ENCODE peak calls at places on chromosomes 3 and 15, in six cellular contexts. S is neural progenitor cell, R is neuronal stem cell, Q is IMR-90, G is mesenchymal stem cell, F is fibroblast of lung. Z is an unnamed sample.

GRCh38 chr15:55420171-55420871 is 12.0 kb downstream of the PIERCE2 start:
- DNase-seq in S (no peak), R (no peak), Q (no peak), G (no peak), F (no peak), Z (no peak)

GRCh38 chr3:108437439-108437838 is 73.0 kb downstream of the MYH15 start:
- DNase-seq in S (no peak), R (no peak), Q (no peak), G (no peak), F (no peak), Z (no peak)

GRCh38 chr3:182533394-182533793 is 259.9 kb upstream of the ATP11B start:
- DNase-seq in S (no peak), R (no peak), Q (no peak), G (no peak), F (no peak), Z (peak)

GRCh38 chr3:181730934-181731333 is 19.2 kb downstream of the SOX2 start:
- DNase-seq in S (no peak), R (no peak), Q (no peak), G (no peak), F (no peak), Z (no peak)

GRCh38 chr3:123130079-123130726 is 63.4 kb downstream of the PDIA5 start:
- DNase-seq in S (no peak), R (no peak), Q (no peak), G (no peak), F (no peak), Z (no peak)

GRCh38 chr3:62149962-62150361 is 223.4 kb downstream of the FEZF2 start:
- DNase-seq in S (no peak), R (no peak), Q (peak), G (peak), F (peak), Z (no peak)

GRCh38 chr3:179146911-179147570 is 1.1 kb upstream of the PIK3CA start:
- DNase-seq in S (peak), R (peak), Q (peak), G (peak), F (peak), Z (peak)

GRCh38 chr3:4417449-4417848 is 49.6 kb downstream of the SUMF1 start:
- DNase-seq in S (no peak), R (no peak), Q (peak), G (no peak), F (peak), Z (no peak)

GRCh38 chr15:91548588-91548987 is 304.9 kb upstream of the SLCO3A1 start:
- DNase-seq in S (no peak), R (no peak), Q (peak), G (no peak), F (peak), Z (no peak)

GRCh38 chr3:86923071-86923476 is 67.9 kb downstream of the VGLL3 start:
- DNase-seq in S (no peak), R (no peak), Q (peak), G (peak), F (peak), Z (no peak)

GRCh38 chr15:64009798-64010241 is 36.5 kb downstream of the DAPK2 start:
- DNase-seq in S (no peak), R (no peak), Q (peak), G (no peak), F (no peak), Z (no peak)

GRCh38 chr15:64013179-64014043 is 32.9 kb downstream of the DAPK2 start:
- DNase-seq in S (peak), R (no peak), Q (no peak), G (peak), F (no peak), Z (no peak)

GRCh38 chr15:64009241-64009640 is 37.0 kb downstream of the DAPK2 start:
- DNase-seq in S (no peak), R (no peak), Q (no peak), G (no peak), F (no peak), Z (no peak)

GRCh38 chr15:64008177-64008576 is 38.1 kb downstream of the DAPK2 start:
- DNase-seq in S (no peak), R (no peak), Q (no peak), G (no peak), F (no peak), Z (no peak)

GRCh38 chr15:64010719-64011118 is 35.6 kb downstream of the DAPK2 start:
- DNase-seq in S (no peak), R (no peak), Q (peak), G (peak), F (peak), Z (peak)
- H2AFZ ChIP-seq in S (no peak), R (no peak), Q (peak), G (no peak), F (no peak), Z (no peak)

DNA sequence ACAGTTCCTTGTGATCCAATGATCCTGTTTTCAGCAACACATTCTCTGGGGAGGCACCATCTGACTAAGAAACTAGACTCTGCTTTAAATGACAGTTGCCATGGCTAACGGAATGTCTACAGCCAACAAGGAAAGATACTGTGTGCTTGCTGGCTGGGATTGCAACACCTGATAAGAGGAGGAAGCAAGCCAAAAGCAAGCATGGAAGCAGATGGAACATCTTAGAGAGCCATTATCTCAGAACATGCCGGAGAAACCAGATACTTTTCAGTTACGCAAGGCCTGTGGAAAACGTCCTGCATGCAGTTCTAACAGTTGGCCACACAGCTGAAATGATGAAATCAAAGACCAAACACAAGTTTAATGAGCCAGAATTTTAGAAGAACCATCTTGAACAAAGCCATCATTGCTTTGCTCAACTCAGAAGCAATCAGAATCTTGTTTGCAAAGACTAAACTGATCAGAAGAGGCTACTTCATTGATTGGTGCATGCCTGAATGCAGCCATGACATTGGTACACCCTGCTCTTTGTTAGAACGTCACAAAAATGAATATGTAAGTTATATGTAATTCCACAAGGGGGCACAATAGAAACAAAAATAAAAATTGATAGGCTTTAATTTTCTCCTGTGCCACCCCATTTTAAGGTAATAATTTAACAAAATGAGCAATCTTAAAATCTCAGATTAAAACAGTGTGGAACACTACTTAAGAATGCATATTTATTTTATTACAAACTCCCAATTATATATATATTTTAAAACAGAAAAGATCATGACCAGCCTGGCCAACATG is 50.8 kb downstream of the GXYLT2 start:
- DNase-seq in S (peak), R (peak), Q (peak), G (peak), F (peak), Z (peak)
- H2AFZ ChIP-seq in S (peak), R (peak), Q (peak), G (no peak), F (peak), Z (no peak)

DNA sequence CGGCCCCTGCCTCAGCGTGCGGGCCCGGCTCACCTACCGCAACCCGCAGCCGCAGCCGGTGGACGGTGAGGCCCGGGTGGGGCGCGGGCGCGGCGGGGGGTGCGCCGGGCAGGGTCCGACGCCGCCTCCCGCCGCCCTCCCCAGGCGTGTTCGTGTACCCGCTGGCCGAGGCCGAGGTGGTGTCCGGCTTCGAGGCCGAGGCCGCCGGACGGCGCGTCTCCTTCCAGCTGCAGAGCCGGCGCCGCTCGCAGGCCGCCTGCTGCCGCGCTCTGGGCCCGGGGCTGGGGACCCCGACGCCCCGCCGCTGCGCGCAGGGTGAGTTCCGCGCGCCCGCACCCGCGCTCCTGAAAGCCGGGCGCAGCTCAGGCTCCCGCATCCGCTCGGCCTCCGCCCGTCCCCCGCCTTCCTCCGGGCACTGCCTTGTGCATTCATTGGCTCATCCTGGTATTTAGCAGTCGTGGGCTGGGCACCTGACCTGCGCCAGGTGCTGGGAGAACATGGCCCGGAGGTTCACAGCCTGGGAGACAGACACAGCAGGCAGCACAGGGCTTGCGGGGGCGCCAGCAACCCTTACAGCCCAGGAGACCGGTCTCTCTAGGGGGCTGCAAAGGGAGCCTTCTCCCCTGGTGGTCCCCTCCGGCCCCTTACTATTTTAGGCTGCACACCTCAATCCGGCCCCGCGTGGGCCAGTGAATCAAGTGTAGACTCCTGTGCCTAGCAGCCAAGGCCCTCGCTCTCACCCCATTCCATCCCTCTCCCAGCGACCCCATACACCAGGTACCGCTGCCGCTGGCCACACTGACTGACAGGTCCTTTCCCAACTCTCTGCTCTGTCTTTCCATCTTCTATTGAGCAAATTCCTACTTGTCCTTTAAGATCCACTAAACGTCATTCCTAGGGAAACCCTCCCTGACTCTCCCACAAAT is 1.5 kb downstream of the VWA5B2 start:
- DNase-seq in S (peak), R (no peak), Q (no peak), G (no peak), F (no peak), Z (no peak)
- H2AFZ ChIP-seq in S (no peak), R (peak), Q (peak), G (no peak), F (no peak), Z (no peak)

GRCh38 chr15:59104602-59104911 is 389 bp upstream of the CCNB2 start:
- DNase-seq in S (no peak), R (no peak), Q (no peak), G (no peak), F (no peak), Z (no peak)

GRCh38 chr15:59104912-59105732 is at the start of gene CCNB2:
- DNase-seq in S (peak), R (peak), Q (peak), G (peak), F (peak), Z (peak)

GRCh38 chr15:59111267-59111666 is 6.3 kb downstream of the CCNB2 start:
- DNase-seq in S (no peak), R (no peak), Q (no peak), G (no peak), F (no peak), Z (no peak)

GRCh38 chr15:59105839-59106238 is 893 bp downstream of the CCNB2 start:
- DNase-seq in S (no peak), R (no peak), Q (no peak), G (no peak), F (no peak), Z (no peak)
- H2AFZ ChIP-seq in S (peak), R (peak), Q (peak), G (no peak), F (peak), Z (peak)

GRCh38 chr3:10248984-10249748 is 907 bp downstream of the TATDN2 start:
- DNase-seq in S (peak), R (peak), Q (peak), G (peak), F (peak), Z (peak)

GRCh38 chr3:10249833-10250232 is 1.6 kb downstream of the TATDN2 start:
- DNase-seq in S (no peak), R (no peak), Q (peak), G (peak), F (peak), Z (no peak)

GRCh38 chr3:10245313-10245712 is 2.9 kb upstream of the TATDN2 start:
- DNase-seq in S (no peak), R (no peak), Q (no peak), G (no peak), F (no peak), Z (no peak)

GRCh38 chr3:10248184-10248983 is at the start of gene TATDN2:
- DNase-seq in S (peak), R (peak), Q (peak), G (peak), F (peak), Z (peak)

GRCh38 chr3:10247679-10248183 is 528 bp upstream of the TATDN2 start:
- DNase-seq in S (no peak), R (no peak), Q (no peak), G (no peak), F (no peak), Z (no peak)
- H2AFZ ChIP-seq in S (no peak), R (peak), Q (peak), G (peak), F (peak), Z (peak)

GRCh38 chr3:47440131-47440530 is 35.6 kb downstream of the SCAP start:
- DNase-seq in S (peak), R (no peak), Q (no peak), G (peak), F (peak), Z (peak)
- H2AFZ ChIP-seq in S (no peak), R (no peak), Q (no peak), G (no peak), F (no peak), Z (no peak)

GRCh38 chr3:78023257-78023656 is 983.4 kb downstream of the ROBO2 start:
- DNase-seq in S (no peak), R (no peak), Q (no peak), G (no peak), F (no peak), Z (no peak)
- H2AFZ ChIP-seq in S (no peak), R (no peak), Q (no peak), G (no peak), F (no peak), Z (no peak)

GRCh38 chr15:42627485-42627884 is 52.1 kb downstream of the STARD9 start:
- DNase-seq in S (no peak), R (no peak), Q (no peak), G (no peak), F (no peak), Z (no peak)

DNA sequence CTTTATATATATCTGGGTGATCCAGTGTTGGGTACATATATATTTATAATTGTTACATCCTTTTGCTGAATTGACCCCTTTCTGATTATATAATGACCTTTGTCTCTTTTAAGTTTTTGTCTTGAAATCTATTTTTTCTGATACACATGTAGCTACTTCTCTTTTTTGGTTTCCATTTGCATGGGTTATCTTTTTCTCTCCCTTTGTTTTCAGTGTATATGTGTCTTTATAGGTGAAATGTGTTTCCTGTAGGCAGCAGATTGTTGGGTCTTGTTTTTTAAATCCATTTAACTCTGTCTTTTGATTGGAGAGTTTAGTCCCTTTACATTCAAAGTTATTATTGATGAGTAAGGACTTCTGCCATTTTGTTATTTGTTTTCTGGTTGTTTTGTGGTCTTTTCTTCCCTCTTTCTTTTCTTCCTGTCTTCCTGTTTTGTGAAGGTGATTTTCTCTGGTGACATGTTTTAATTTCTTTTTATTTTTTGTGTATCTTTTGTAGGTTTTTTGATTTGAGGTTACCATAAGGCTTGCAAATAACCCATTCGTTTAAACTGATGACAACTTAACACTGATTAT is 56.8 kb downstream of the STARD9 start:
- DNase-seq in S (no peak), R (no peak), Q (no peak), G (no peak), F (no peak), Z (no peak)
- H2AFZ ChIP-seq in S (no peak), R (no peak), Q (no peak), G (no peak), F (no peak), Z (no peak)

DNA sequence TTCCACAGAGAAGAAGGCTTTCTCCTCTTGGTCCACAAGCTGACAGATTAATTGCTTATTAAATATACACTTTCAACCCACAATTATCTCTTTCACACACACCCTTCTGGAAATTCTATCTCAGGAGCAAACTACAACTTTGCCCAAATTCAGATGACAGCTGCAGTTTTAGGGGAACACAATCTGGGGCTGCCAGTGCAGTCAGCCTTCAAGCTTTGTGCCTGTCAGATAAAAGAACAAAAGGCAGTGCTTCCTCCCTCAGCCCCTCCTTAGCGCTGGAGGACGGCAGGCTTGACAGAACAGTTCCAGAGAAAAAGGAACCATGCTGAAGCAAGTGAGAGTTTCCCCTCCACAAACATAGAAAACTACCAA is 99.6 kb downstream of the TMCC1 start:
- DNase-seq in S (peak), R (peak), Q (no peak), G (peak), F (no peak), Z (peak)
- H2AFZ ChIP-seq in S (no peak), R (no peak), Q (no peak), G (no peak), F (no peak), Z (peak)